ENCODE peak calls at places on chromosome 14, in seven cellular contexts. K, X, A, W, L, Z and Y are unnamed samples.

GRCh38 chr14:32561520-32561919 is 232.4 kb downstream of the AKAP6 start:
- DNase-seq in A (no peak), X (no peak), K (no peak), L (no peak), W (no peak), Z (no peak), Y (no peak)

GRCh38 chr14:103521438-103521961 is 1.1 kb downstream of the CKB start:
- DNase-seq in W (no peak), K (no peak), X (no peak), L (peak), Z (no peak), A (no peak), Y (no peak)

GRCh38 chr14:26191123-26191522 is 406.7 kb downstream of the NOVA1 start:
- DNase-seq in A (no peak), Z (no peak), W (no peak), X (no peak), L (no peak), K (no peak), Y (no peak)

GRCh38 chr14:101813171-101813759 is 51.8 kb downstream of the PPP2R5C start:
- DNase-seq in W (peak), Z (no peak), L (no peak), K (no peak), X (no peak), A (no peak), Y (peak)

GRCh38 chr14:58280954-58281787 is 17.2 kb upstream of the ARID4A start:
- DNase-seq in A (no peak), L (no peak), Z (peak), K (no peak), W (peak), X (no peak), Y (peak)

GRCh38 chr14:90062852-90063539 is 1.2 kb downstream of the KCNK13 start:
- DNase-seq in Z (no peak), W (no peak), L (no peak), K (no peak), A (no peak), X (no peak), Y (no peak)

GRCh38 chr14:106518054-106518943 is 991.9 kb downstream of the TMEM121 start:
- DNase-seq in A (no peak), W (peak), K (peak), L (peak), X (no peak), Z (peak), Y (no peak)

GRCh38 chr14:103349982-103350381 is 15.9 kb downstream of the EIF5 start:
- DNase-seq in X (no peak), A (no peak), L (no peak), W (no peak), K (no peak), Z (no peak), Y (no peak)

GRCh38 chr14:68608235-68608962 is 184.5 kb downstream of the ZFP36L1 start:
- DNase-seq in W (peak), Z (no peak), L (peak), A (no peak), K (no peak), X (no peak), Y (peak)

GRCh38 chr14:74290415-74290814 is 12.3 kb downstream of the ABCD4 start:
- DNase-seq in L (no peak), K (no peak), W (no peak), X (no peak), Z (no peak), A (no peak), Y (no peak)

GRCh38 chr14:90381011-90381790 is 15.6 kb upstream of the CALM1 start:
- DNase-seq in K (no peak), Z (no peak), W (peak), A (no peak), L (peak), X (no peak), Y (peak)

GRCh38 chr14:103260629-103261124 is 73.4 kb upstream of the EIF5 start:
- DNase-seq in Z (no peak), X (no peak), K (no peak), L (peak), W (peak), A (no peak), Y (peak)

GRCh38 chr14:89730692-89731091 is 223.8 kb downstream of the EFCAB11 start:
- DNase-seq in Z (no peak), W (no peak), X (no peak), L (no peak), A (no peak), K (no peak), Y (no peak)

GRCh38 chr14:69356903-69357543 is 41.1 kb downstream of the ERH start:
- DNase-seq in A (no peak), K (no peak), L (peak), X (no peak), Z (no peak), W (no peak), Y (no peak)

GRCh38 chr14:85252011-85252410 is 277.9 kb upstream of the FLRT2 start:
- DNase-seq in W (no peak), Z (no peak), A (no peak), L (no peak), X (no peak), K (no peak), Y (no peak)

GRCh38 chr14:35215110-35215872 is 76.9 kb upstream of the PSMA6 start:
- DNase-seq in Z (peak), X (peak), A (no peak), K (no peak), W (no peak), L (peak), Y (no peak)

GRCh38 chr14:58776516-58776915 is 138.8 kb downstream of the DACT1 start:
- DNase-seq in Z (no peak), W (no peak), L (no peak), A (no peak), K (no peak), X (no peak), Y (no peak)

GRCh38 chr14:79229383-79229875 is 981.9 kb downstream of the DIO2 start:
- DNase-seq in W (no peak), A (no peak), Z (no peak), X (no peak), L (no peak), K (no peak), Y (no peak)

GRCh38 chr14:26200675-26201074 is 397.2 kb downstream of the NOVA1 start:
- DNase-seq in L (no peak), A (no peak), Z (no peak), W (no peak), K (no peak), X (no peak), Y (no peak)

GRCh38 chr14:53011053-53011462 is 60.2 kb upstream of the FERMT2 start:
- DNase-seq in K (no peak), A (no peak), X (peak), W (peak), Z (no peak), L (no peak), Y (peak)

GRCh38 chr14:76844223-76844622 is 18.0 kb downstream of the LRRC74A start:
- DNase-seq in W (peak), Z (no peak), L (no peak), A (peak), K (peak), X (peak), Y (peak)

GRCh38 chr14:98288825-98289224 is 983.2 kb downstream of the BCL11B start:
- DNase-seq in W (no peak), A (no peak), K (no peak), L (no peak), Z (no peak), X (no peak), Y (no peak)

GRCh38 chr14:59314019-59314608 is 125.6 kb downstream of the DAAM1 start:
- DNase-seq in K (no peak), Z (no peak), W (no peak), X (no peak), A (no peak), L (no peak), Y (no peak)

GRCh38 chr14:75630695-75631452 is 29.8 kb downstream of the ERG28 start:
- DNase-seq in A (no peak), W (no peak), L (no peak), Z (no peak), K (no peak), X (no peak), Y (peak)

GRCh38 chr14:81264011-81264410 is 43.3 kb upstream of the GTF2A1 start:
- DNase-seq in W (no peak), K (no peak), L (no peak), A (no peak), Z (no peak), X (no peak), Y (no peak)

GRCh38 chr14:89485264-89485663 is 68.2 kb upstream of the FOXN3 start:
- DNase-seq in W (no peak), A (no peak), Z (no peak), K (no peak), L (peak), X (no peak), Y (no peak)

GRCh38 chr14:99971929-99972747 is 93.1 kb upstream of the EVL start:
- DNase-seq in K (no peak), W (no peak), A (peak), L (no peak), X (no peak), Z (no peak), Y (no peak)

GRCh38 chr14:23294734-23295561 is 7.7 kb downstream of the PPP1R3E start:
- DNase-seq in W (peak), Z (no peak), L (peak), A (peak), K (peak), X (no peak), Y (peak)

GRCh38 chr14:80653951-80654350 is 287.6 kb downstream of the CEP128 start:
- DNase-seq in K (no peak), Z (no peak), L (no peak), A (no peak), X (no peak), W (no peak), Y (no peak)

GRCh38 chr14:65026526-65026925 is 39.8 kb downstream of the FNTB start:
- DNase-seq in K (no peak), A (no peak), Z (no peak), L (no peak), W (no peak), X (no peak), Y (no peak)

GRCh38 chr14:96827310-96827709 is 30.1 kb downstream of the VRK1 start:
- DNase-seq in K (no peak), A (no peak), L (no peak), Z (no peak), W (no peak), X (no peak), Y (no peak)

GRCh38 chr14:58821421-58821820 is 183.7 kb downstream of the DACT1 start:
- DNase-seq in L (no peak), A (no peak), W (no peak), Z (no peak), K (no peak), X (peak), Y (no peak)